ENCODE peak calls at places on chromosomes 11 and 22, in nine cellular contexts. One of them, this sample, is unnamed.

GRCh38 chr11:73218106-73218829 is at the start of gene P2RY2:
- DNase-seq in A673: peak
- DNase-seq in foreskin fibroblast: no peak
- DNase-seq in AG09309: no peak
- DNase-seq in GM23338: peak
- DNase-seq in heart left ventricle: peak
- DNase-seq in dorsolateral prefrontal cortex: no peak
- DNase-seq in PC-3: peak
- DNase-seq in lower lobe of right lung: peak
- DNase-seq in this sample: no peak

GRCh38 chr11:297666-298405 is 1.5 kb downstream of the IFITM5 start:
- DNase-seq in foreskin fibroblast: peak
- DNase-seq in GM23338: no peak
- DNase-seq in PC-3: no peak
- DNase-seq in lower lobe of right lung: peak
- DNase-seq in heart left ventricle: no peak
- DNase-seq in A673: no peak
- DNase-seq in AG09309: no peak
- DNase-seq in dorsolateral prefrontal cortex: no peak
- DNase-seq in this sample: no peak

GRCh38 chr22:33038131-33038772 is 19.9 kb downstream of the SYN3 start:
- DNase-seq in AG09309: no peak
- DNase-seq in foreskin fibroblast: peak
- DNase-seq in dorsolateral prefrontal cortex: peak
- DNase-seq in A673: peak
- DNase-seq in GM23338: peak
- DNase-seq in PC-3: no peak
- DNase-seq in heart left ventricle: no peak
- DNase-seq in lower lobe of right lung: no peak
- DNase-seq in this sample: no peak

GRCh38 chr22:28075260-28075981 is 156.4 kb upstream of the PITPNB start:
- DNase-seq in AG09309: peak
- DNase-seq in PC-3: peak
- DNase-seq in GM23338: no peak
- DNase-seq in lower lobe of right lung: peak
- DNase-seq in dorsolateral prefrontal cortex: peak
- DNase-seq in foreskin fibroblast: peak
- DNase-seq in heart left ventricle: peak
- DNase-seq in A673: peak
- DNase-seq in this sample: peak

GRCh38 chr11:64040684-64041267 is 5.0 kb downstream of the FLRT1 start:
- DNase-seq in PC-3: no peak
- DNase-seq in heart left ventricle: no peak
- DNase-seq in lower lobe of right lung: no peak
- DNase-seq in dorsolateral prefrontal cortex: peak
- DNase-seq in GM23338: peak
- DNase-seq in AG09309: no peak
- DNase-seq in A673: peak
- DNase-seq in foreskin fibroblast: no peak
- DNase-seq in this sample: no peak

GRCh38 chr11:70742553-70743291 is 344.4 kb downstream of the CTTN start:
- DNase-seq in dorsolateral prefrontal cortex: no peak
- DNase-seq in GM23338: peak
- DNase-seq in A673: peak
- DNase-seq in heart left ventricle: no peak
- DNase-seq in lower lobe of right lung: peak
- DNase-seq in foreskin fibroblast: no peak
- DNase-seq in PC-3: no peak
- DNase-seq in AG09309: no peak
- DNase-seq in this sample: no peak

GRCh38 chr11:125211191-125211953 is 46.8 kb downstream of the PKNOX2 start:
- DNase-seq in AG09309: no peak
- DNase-seq in A673: no peak
- DNase-seq in heart left ventricle: no peak
- DNase-seq in GM23338: peak
- DNase-seq in lower lobe of right lung: no peak
- DNase-seq in PC-3: no peak
- DNase-seq in foreskin fibroblast: no peak
- DNase-seq in dorsolateral prefrontal cortex: no peak
- DNase-seq in this sample: no peak

GRCh38 chr11:28615542-28615941 is 507.4 kb downstream of the METTL15 start:
- DNase-seq in AG09309: no peak
- DNase-seq in foreskin fibroblast: no peak
- DNase-seq in GM23338: no peak
- DNase-seq in A673: peak
- DNase-seq in lower lobe of right lung: no peak
- DNase-seq in PC-3: no peak
- DNase-seq in heart left ventricle: no peak
- DNase-seq in dorsolateral prefrontal cortex: no peak
- DNase-seq in this sample: peak

GRCh38 chr22:44116755-44117684 is 63.7 kb upstream of the PARVG start:
- DNase-seq in AG09309: no peak
- DNase-seq in PC-3: no peak
- DNase-seq in lower lobe of right lung: no peak
- DNase-seq in A673: no peak
- DNase-seq in dorsolateral prefrontal cortex: no peak
- DNase-seq in GM23338: no peak
- DNase-seq in heart left ventricle: peak
- DNase-seq in foreskin fibroblast: no peak
- DNase-seq in this sample: no peak

GRCh38 chr22:50173221-50173982 is 2.9 kb downstream of the PANX2 start:
- DNase-seq in GM23338: no peak
- DNase-seq in foreskin fibroblast: no peak
- DNase-seq in A673: no peak
- DNase-seq in lower lobe of right lung: peak
- DNase-seq in PC-3: no peak
- DNase-seq in dorsolateral prefrontal cortex: no peak
- DNase-seq in AG09309: no peak
- DNase-seq in heart left ventricle: no peak
- DNase-seq in this sample: no peak

GRCh38 chr11:95182397-95182796 is 48.6 kb downstream of the SESN3 start:
- DNase-seq in foreskin fibroblast: no peak
- DNase-seq in AG09309: no peak
- DNase-seq in lower lobe of right lung: no peak
- DNase-seq in heart left ventricle: no peak
- DNase-seq in dorsolateral prefrontal cortex: no peak
- DNase-seq in PC-3: no peak
- DNase-seq in GM23338: no peak
- DNase-seq in A673: no peak
- DNase-seq in this sample: no peak

GRCh38 chr22:43260346-43260745 is 73.4 kb upstream of the TTLL12 start:
- DNase-seq in foreskin fibroblast: no peak
- DNase-seq in lower lobe of right lung: no peak
- DNase-seq in GM23338: peak
- DNase-seq in heart left ventricle: no peak
- DNase-seq in PC-3: no peak
- DNase-seq in A673: no peak
- DNase-seq in AG09309: no peak
- DNase-seq in dorsolateral prefrontal cortex: no peak
- DNase-seq in this sample: no peak

GRCh38 chr11:131889760-131890620 is 519.6 kb downstream of the NTM start:
- DNase-seq in dorsolateral prefrontal cortex: no peak
- DNase-seq in foreskin fibroblast: no peak
- DNase-seq in A673: peak
- DNase-seq in heart left ventricle: no peak
- DNase-seq in GM23338: peak
- DNase-seq in AG09309: no peak
- DNase-seq in PC-3: no peak
- DNase-seq in lower lobe of right lung: no peak
- DNase-seq in this sample: peak

GRCh38 chr11:64289011-64289564 is 2.0 kb upstream of the KCNK4 start:
- DNase-seq in dorsolateral prefrontal cortex: no peak
- DNase-seq in AG09309: no peak
- DNase-seq in A673: no peak
- DNase-seq in PC-3: no peak
- DNase-seq in lower lobe of right lung: no peak
- DNase-seq in foreskin fibroblast: no peak
- DNase-seq in GM23338: no peak
- DNase-seq in heart left ventricle: peak
- DNase-seq in this sample: no peak

GRCh38 chr11:134050541-134051383 is 18.1 kb upstream of the JAM3 start:
- DNase-seq in A673: peak
- DNase-seq in dorsolateral prefrontal cortex: peak
- DNase-seq in foreskin fibroblast: peak
- DNase-seq in PC-3: peak
- DNase-seq in heart left ventricle: peak
- DNase-seq in GM23338: peak
- DNase-seq in AG09309: no peak
- DNase-seq in lower lobe of right lung: peak
- DNase-seq in this sample: peak

GRCh38 chr22:27100789-27101188 is 443.4 kb downstream of the MIAT start:
- DNase-seq in A673: peak
- DNase-seq in foreskin fibroblast: no peak
- DNase-seq in lower lobe of right lung: no peak
- DNase-seq in heart left ventricle: no peak
- DNase-seq in dorsolateral prefrontal cortex: no peak
- DNase-seq in AG09309: no peak
- DNase-seq in GM23338: peak
- DNase-seq in PC-3: no peak
- DNase-seq in this sample: peak

GRCh38 chr22:47787501-47788227 is 1025.2 kb downstream of the TBC1D22A start:
- DNase-seq in heart left ventricle: no peak
- DNase-seq in GM23338: no peak
- DNase-seq in PC-3: no peak
- DNase-seq in lower lobe of right lung: no peak
- DNase-seq in dorsolateral prefrontal cortex: no peak
- DNase-seq in A673: no peak
- DNase-seq in foreskin fibroblast: no peak
- DNase-seq in AG09309: no peak
- DNase-seq in this sample: no peak

GRCh38 chr22:22930571-22931556 is 43.2 kb downstream of the IGLL5 start:
- DNase-seq in AG09309: no peak
- DNase-seq in dorsolateral prefrontal cortex: no peak
- DNase-seq in foreskin fibroblast: no peak
- DNase-seq in GM23338: no peak
- DNase-seq in lower lobe of right lung: no peak
- DNase-seq in A673: no peak
- DNase-seq in PC-3: no peak
- DNase-seq in heart left ventricle: no peak
- DNase-seq in this sample: no peak

GRCh38 chr11:3231550-3231850 is 717 bp downstream of the MRGPRE start:
- DNase-seq in GM23338: no peak
- DNase-seq in lower lobe of right lung: no peak
- DNase-seq in PC-3: no peak
- DNase-seq in foreskin fibroblast: no peak
- DNase-seq in heart left ventricle: no peak
- DNase-seq in dorsolateral prefrontal cortex: no peak
- DNase-seq in AG09309: no peak
- DNase-seq in A673: no peak
- DNase-seq in this sample: no peak

GRCh38 chr11:96136623-96137313 is 206.2 kb downstream of the MAML2 start:
- DNase-seq in AG09309: no peak
- DNase-seq in PC-3: no peak
- DNase-seq in heart left ventricle: no peak
- DNase-seq in GM23338: no peak
- DNase-seq in A673: no peak
- DNase-seq in lower lobe of right lung: no peak
- DNase-seq in foreskin fibroblast: no peak
- DNase-seq in dorsolateral prefrontal cortex: no peak
- DNase-seq in this sample: no peak

GRCh38 chr11:115168229-115168671 is 336.0 kb downstream of the CADM1 start:
- DNase-seq in AG09309: peak
- DNase-seq in dorsolateral prefrontal cortex: peak
- DNase-seq in A673: no peak
- DNase-seq in GM23338: no peak
- DNase-seq in foreskin fibroblast: no peak
- DNase-seq in heart left ventricle: peak
- DNase-seq in lower lobe of right lung: no peak
- DNase-seq in PC-3: no peak
- DNase-seq in this sample: no peak

GRCh38 chr11:20501971-20502370 is 97.4 kb upstream of the SLC6A5 start:
- DNase-seq in lower lobe of right lung: no peak
- DNase-seq in PC-3: no peak
- DNase-seq in dorsolateral prefrontal cortex: no peak
- DNase-seq in GM23338: no peak
- DNase-seq in foreskin fibroblast: no peak
- DNase-seq in AG09309: no peak
- DNase-seq in A673: no peak
- DNase-seq in heart left ventricle: no peak
- DNase-seq in this sample: no peak

GRCh38 chr11:77082838-77083552 is 16.2 kb downstream of the CAPN5 start:
- DNase-seq in heart left ventricle: peak
- DNase-seq in AG09309: no peak
- DNase-seq in lower lobe of right lung: peak
- DNase-seq in A673: peak
- DNase-seq in GM23338: no peak
- DNase-seq in foreskin fibroblast: no peak
- DNase-seq in PC-3: no peak
- DNase-seq in dorsolateral prefrontal cortex: no peak
- DNase-seq in this sample: no peak

GRCh38 chr11:59263225-59263894 is 50.6 kb upstream of the MPEG1 start:
- DNase-seq in dorsolateral prefrontal cortex: no peak
- DNase-seq in heart left ventricle: no peak
- DNase-seq in lower lobe of right lung: no peak
- DNase-seq in PC-3: peak
- DNase-seq in AG09309: no peak
- DNase-seq in A673: no peak
- DNase-seq in foreskin fibroblast: no peak
- DNase-seq in GM23338: peak
- DNase-seq in this sample: no peak
- TF ChIP-seq CTCF in dorsolateral prefrontal cortex: no peak
- TF ChIP-seq CTCF in heart left ventricle: no peak
- TF ChIP-seq CTCF in lower lobe of right lung: peak
- TF ChIP-seq CTCF in PC-3: peak
- TF ChIP-seq CTCF in AG09309: no peak
- TF ChIP-seq CTCF in A673: peak
- TF ChIP-seq CTCF in foreskin fibroblast: no peak
- TF ChIP-seq CTCF in GM23338: peak
- TF ChIP-seq CTCF in this sample: no peak

GRCh38 chr11:44319552-44320288 is 9.8 kb upstream of the ALX4 start:
- DNase-seq in A673: no peak
- DNase-seq in GM23338: peak
- DNase-seq in heart left ventricle: no peak
- DNase-seq in PC-3: no peak
- DNase-seq in dorsolateral prefrontal cortex: no peak
- DNase-seq in AG09309: no peak
- DNase-seq in foreskin fibroblast: no peak
- DNase-seq in lower lobe of right lung: no peak
- DNase-seq in this sample: no peak
- H3K4me3 ChIP-seq in A673: no peak
- H3K4me3 ChIP-seq in GM23338: peak
- H3K4me3 ChIP-seq in heart left ventricle: no peak
- H3K4me3 ChIP-seq in PC-3: no peak
- H3K4me3 ChIP-seq in dorsolateral prefrontal cortex: no peak
- H3K4me3 ChIP-seq in AG09309: no peak
- H3K4me3 ChIP-seq in foreskin fibroblast: no peak
- H3K4me3 ChIP-seq in lower lobe of right lung: no peak
- H3K4me3 ChIP-seq in this sample: no peak

GRCh38 chr11:129211397-129211796 is 19.3 kb upstream of the ARHGAP32 start:
- DNase-seq in dorsolateral prefrontal cortex: no peak
- DNase-seq in PC-3: no peak
- DNase-seq in lower lobe of right lung: no peak
- DNase-seq in heart left ventricle: no peak
- DNase-seq in foreskin fibroblast: no peak
- DNase-seq in AG09309: no peak
- DNase-seq in GM23338: no peak
- DNase-seq in A673: no peak
- DNase-seq in this sample: no peak
- TF ChIP-seq CTCF in dorsolateral prefrontal cortex: no peak
- TF ChIP-seq CTCF in PC-3: no peak
- TF ChIP-seq CTCF in lower lobe of right lung: no peak
- TF ChIP-seq CTCF in heart left ventricle: no peak
- TF ChIP-seq CTCF in foreskin fibroblast: no peak
- TF ChIP-seq CTCF in AG09309: no peak
- TF ChIP-seq CTCF in GM23338: no peak
- TF ChIP-seq CTCF in A673: no peak
- TF ChIP-seq CTCF in this sample: no peak

GRCh38 chr22:45865561-45866397 is 111.2 kb downstream of the WNT7B start:
- DNase-seq in heart left ventricle: no peak
- DNase-seq in lower lobe of right lung: peak
- DNase-seq in GM23338: peak
- DNase-seq in foreskin fibroblast: no peak
- DNase-seq in A673: no peak
- DNase-seq in dorsolateral prefrontal cortex: no peak
- DNase-seq in AG09309: no peak
- DNase-seq in PC-3: no peak
- DNase-seq in this sample: no peak
- H3K4me3 ChIP-seq in heart left ventricle: no peak
- H3K4me3 ChIP-seq in lower lobe of right lung: no peak
- H3K4me3 ChIP-seq in GM23338: no peak
- H3K4me3 ChIP-seq in foreskin fibroblast: no peak
- H3K4me3 ChIP-seq in A673: no peak
- H3K4me3 ChIP-seq in dorsolateral prefrontal cortex: no peak
- H3K4me3 ChIP-seq in AG09309: no peak
- H3K4me3 ChIP-seq in PC-3: no peak
- H3K4me3 ChIP-seq in this sample: no peak

This sample was measured in astrocyte of the spinal cord.